ENCODE peak calls at places on chromosomes 5 and 9, in nine cellular contexts. H is colonic mucosa, R is H9, L is A549, I is adrenal gland, W is body of pancreas, Y is upper lobe of right lung, N is mesenchymal stem cell, C is heart right ventricle. A is an unnamed sample. For H3K4me1, the result is how much of the 10 kb centered on the place peaks cover.

GRCh38 chr5:65262590-65263189 is 219.0 kb downstream of the ADAMTS6 start:
- DNase-seq in I (no peak), L (no peak), R (no peak), W (peak), C (peak), N (peak), H (no peak), Y (no peak), A (no peak)

GRCh38 chr9:3525088-3525835 is 539 bp downstream of the RFX3 start:
- DNase-seq in L (peak), I (peak), C (peak), W (no peak), Y (peak), R (no peak), N (no peak), H (no peak), A (peak)

GRCh38 chr5:110115485-110115884 is 425.8 kb downstream of the MAN2A1 start:
- DNase-seq in I (no peak), C (no peak), R (no peak), Y (no peak), H (no peak), L (no peak), N (no peak), W (no peak), A (no peak)

GRCh38 chr5:59042201-59042600 is 459.3 kb downstream of the RAB3C start:
- DNase-seq in R (no peak), C (no peak), L (peak), W (no peak), I (no peak), N (peak), Y (no peak), H (no peak), A (no peak)

GRCh38 chr5:81232449-81233079 is 558 bp upstream of the CKMT2 start:
- DNase-seq in I (peak), N (peak), L (no peak), R (peak), H (no peak), C (peak), Y (no peak), W (peak), A (peak)

GRCh38 chr5:58462623-58463230 is 2.8 kb upstream of the PLK2 start:
- DNase-seq in I (no peak), R (no peak), Y (no peak), W (peak), L (peak), H (peak), N (peak), C (no peak), A (no peak)

GRCh38 chr5:122715095-122715494 is 59.8 kb upstream of the SNX2 start:
- DNase-seq in Y (no peak), C (no peak), L (peak), H (no peak), R (no peak), N (peak), I (no peak), W (no peak), A (no peak)

GRCh38 chr9:132520612-132521011 is 61.8 kb upstream of the BARHL1 start:
- DNase-seq in C (no peak), R (no peak), N (no peak), H (no peak), I (no peak), W (no peak), Y (no peak), L (no peak), A (no peak)

GRCh38 chr5:21238786-21239185 is 1250.8 kb upstream of the CDH18 start:
- DNase-seq in R (no peak), Y (no peak), W (no peak), L (no peak), I (no peak), N (no peak), H (no peak), C (no peak), A (no peak)

DNA sequence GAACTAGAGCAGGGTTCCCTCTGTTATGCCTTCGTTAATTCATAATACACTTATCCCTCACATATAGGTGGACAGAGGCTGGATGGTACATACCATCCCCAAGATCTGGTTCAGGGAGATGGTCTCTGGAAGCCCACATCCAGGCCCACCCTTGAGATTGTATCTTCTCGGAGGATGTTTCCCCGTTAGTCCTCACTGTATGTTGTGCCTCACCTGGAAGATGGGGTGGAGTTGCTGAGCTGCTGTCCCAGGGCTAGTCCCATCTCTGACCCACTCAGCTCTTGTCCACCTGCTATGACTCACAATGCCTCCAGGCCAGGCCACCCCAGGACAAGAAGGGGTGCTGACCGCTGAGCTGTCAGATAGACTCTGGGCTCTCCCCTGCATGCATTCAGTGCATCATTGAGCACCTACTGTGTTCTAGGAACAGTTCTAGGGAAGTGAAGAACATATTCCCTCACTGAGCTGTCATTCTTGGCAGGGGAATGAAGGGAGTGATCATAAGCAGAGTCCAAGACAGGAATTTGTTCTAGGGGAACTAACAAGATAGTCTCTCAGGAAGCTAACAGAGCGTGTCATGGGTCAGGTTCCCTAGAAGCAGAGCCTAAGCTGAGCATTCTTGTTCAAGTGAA is at the start of gene CBY3:
- DNase-seq in R (no peak), C (no peak), H (no peak), L (no peak), Y (no peak), I (no peak), N (no peak), W (no peak), A (no peak)
- H3K4me1 ChIP-seq in R (under half), C (under half), H (under half), L (under half), Y (under half), I (under half), N (under half), W (under half), A (under half)

GRCh38 chr5:143170104-143170503 is 233.4 kb downstream of the NR3C1 start:
- DNase-seq in H (no peak), L (no peak), W (no peak), R (no peak), I (no peak), N (no peak), C (no peak), Y (no peak), A (no peak)

GRCh38 chr5:143168877-143169810 is 234.3 kb downstream of the NR3C1 start:
- DNase-seq in H (no peak), W (no peak), I (no peak), L (no peak), C (no peak), N (no peak), Y (no peak), R (no peak), A (no peak)

GRCh38 chr5:143172736-143173135 is 230.8 kb downstream of the NR3C1 start:
- DNase-seq in L (no peak), W (no peak), C (no peak), Y (no peak), N (no peak), R (no peak), I (no peak), H (no peak), A (no peak)

GRCh38 chr5:143173139-143173889 is 230.2 kb downstream of the NR3C1 start:
- DNase-seq in W (no peak), N (no peak), C (no peak), H (no peak), R (no peak), I (no peak), Y (no peak), L (no peak), A (no peak)

DNA sequence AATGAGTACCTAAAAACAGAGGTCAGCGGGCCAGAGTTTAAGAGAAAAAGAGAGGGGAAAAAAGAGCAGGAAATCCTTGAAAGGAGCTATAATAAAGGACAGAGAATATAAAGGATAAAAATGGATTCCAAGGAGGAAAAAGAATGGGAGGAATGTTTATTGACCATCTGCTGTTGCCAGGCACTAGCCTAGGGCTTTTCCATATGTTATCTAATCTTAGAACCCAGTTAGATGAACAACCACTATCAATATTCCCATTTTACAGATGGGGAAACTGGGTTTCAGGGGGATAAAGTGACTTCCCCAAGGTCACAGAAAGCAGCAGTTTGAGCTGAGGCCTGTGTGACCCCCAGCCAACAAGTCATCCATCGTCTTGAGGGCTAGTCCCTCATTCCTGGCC is 232.5 kb downstream of the NR3C1 start:
- DNase-seq in C (no peak), H (no peak), W (no peak), Y (no peak), R (no peak), L (no peak), N (no peak), I (no peak), A (no peak)
- H3K4me1 ChIP-seq in C (under half), H (under half), W (under half), Y (under half), R (under half), L (under half), N (under half), I (under half), A (under half)

DNA sequence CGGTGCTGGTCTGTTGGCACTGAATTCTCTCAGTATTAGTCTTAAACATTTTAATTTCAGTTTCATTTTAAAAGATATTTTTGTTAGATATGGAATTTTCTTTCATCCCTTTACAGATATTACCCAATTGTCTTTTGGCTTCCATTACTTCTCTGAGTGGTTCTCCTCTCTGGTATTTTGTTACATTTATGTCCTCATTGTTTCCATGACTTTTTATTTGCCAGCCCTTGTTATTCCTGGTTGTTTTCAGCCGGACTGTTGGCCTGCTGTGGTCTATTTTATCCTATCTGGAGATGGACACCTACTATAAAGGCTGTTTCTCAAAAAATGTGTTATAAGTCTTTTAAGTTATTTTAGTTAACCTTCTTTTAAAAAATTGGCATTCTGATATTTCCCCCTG is 117.2 kb downstream of the ARHGEF28 start:
- DNase-seq in N (no peak), W (no peak), R (no peak), L (no peak), I (no peak), C (no peak), Y (no peak), H (no peak), A (no peak)
- H3K4me1 ChIP-seq in N (under half), W (under half), R (under half), L (under half), I (under half), C (under half), Y (under half), H (under half), A (under half)

DNA sequence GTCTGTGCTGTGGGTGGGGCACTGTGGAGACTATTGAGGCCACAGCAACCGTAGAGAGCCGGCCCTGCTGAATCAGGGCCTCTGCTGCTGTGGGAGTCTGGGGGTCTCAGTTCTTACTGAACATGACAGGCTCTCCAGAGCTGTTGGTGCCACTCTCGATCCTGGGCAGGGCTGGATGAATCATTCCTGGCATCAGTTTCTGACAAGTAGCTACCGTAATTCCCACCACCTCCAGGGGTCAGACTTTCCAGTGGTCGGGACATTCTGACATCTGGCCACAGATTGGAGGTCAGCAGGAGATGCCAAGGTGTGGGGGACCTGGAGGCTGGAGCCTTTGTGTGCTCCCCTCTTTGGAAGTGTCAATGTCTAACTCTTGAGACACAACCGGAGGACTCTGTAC is 188.4 kb downstream of the IRX2 start:
- DNase-seq in R (no peak), N (no peak), W (no peak), I (no peak), H (peak), C (no peak), Y (no peak), L (no peak), A (no peak)
- H3K4me1 ChIP-seq in R (under half), N (under half), W (under half), I (under half), H (under half), C (under half), Y (under half), L (under half), A (under half)

GRCh38 chr5:139664727-139665351 is 16.7 kb downstream of the CXXC5 start:
- DNase-seq in I (peak), W (peak), H (no peak), N (no peak), R (no peak), L (no peak), Y (peak), C (peak), A (no peak)

GRCh38 chr5:139667730-139668063 is 19.5 kb downstream of the CXXC5 start:
- DNase-seq in N (peak), I (no peak), C (no peak), Y (no peak), L (no peak), H (no peak), R (no peak), W (no peak), A (no peak)

GRCh38 chr5:139667001-139667729 is 19.0 kb downstream of the CXXC5 start:
- DNase-seq in L (no peak), C (no peak), I (no peak), W (no peak), R (no peak), N (no peak), Y (no peak), H (no peak), A (no peak)

GRCh38 chr5:139665626-139666025 is 17.5 kb downstream of the CXXC5 start:
- DNase-seq in L (no peak), H (no peak), I (no peak), W (no peak), N (no peak), Y (peak), R (no peak), C (no peak), A (no peak)

GRCh38 chr5:139666551-139666950 is 18.4 kb downstream of the CXXC5 start:
- DNase-seq in I (no peak), L (no peak), Y (no peak), W (no peak), H (no peak), N (no peak), R (no peak), C (no peak), A (no peak)
- H3K4me1 ChIP-seq in I (half or more), L (half or more), Y (half or more), W (half or more), H (under half), N (half or more), R (under half), C (half or more), A (under half)

A was measured in aorta.